ENCODE peak calls at places on chromosome 12, in eight cellular contexts. R is CD4-positive, CD25-positive, alpha-beta regulatory T cell; B is Panc1; N is cardiac muscle cell; O is IMR-90; L is vagina; J is endodermal cell; H is fibroblast of lung. G is an unnamed sample.
A peak's percentile ranks its signal among the peaks of the same experiment; 100 is the strongest.

GRCh38 chr12:88237954-88238353 is 95.8 kb downstream of the TMTC3 start:
- DNase-seq in R (no peak), B (no peak), N (peak; percentile 44), O (peak; percentile 84), L (no peak), J (no peak), H (peak; percentile 66), G (peak; percentile 75)

GRCh38 chr12:95998611-95999300 is 2.6 kb upstream of the HAL start:
- DNase-seq in R (peak; percentile 16), B (peak; percentile 25), N (peak; percentile 74), O (peak; percentile 61), L (peak; percentile 32), J (peak; percentile 83), H (peak; percentile 69), G (peak; percentile 39)

GRCh38 chr12:98653866-98654493 is 8.9 kb downstream of the APAF1 start:
- DNase-seq in R (no peak), B (no peak), N (peak; percentile 81), O (peak; percentile 70), L (no peak), J (no peak), H (peak; percentile 83), G (no peak)

GRCh38 chr12:3107071-3107583 is 29.9 kb downstream of the TSPAN9 start:
- DNase-seq in R (no peak), B (no peak), N (peak; percentile 56), O (peak; percentile 63), L (no peak), J (peak; percentile 83), H (peak; percentile 48), G (peak; percentile 86)

GRCh38 chr12:124179936-124180605 is 114.8 kb upstream of the RFLNA start:
- DNase-seq in R (no peak), B (no peak), N (no peak), O (no peak), L (no peak), J (no peak), H (no peak), G (no peak)

GRCh38 chr12:203074-203461 is 10.9 kb downstream of the SLC6A12 start:
- DNase-seq in R (no peak), B (no peak), N (no peak), O (no peak), L (no peak), J (no peak), H (no peak), G (no peak)

GRCh38 chr12:49345048-49345839 is 1.4 kb upstream of the DNAJC22 start:
- DNase-seq in R (no peak), B (no peak), N (no peak), O (no peak), L (no peak), J (peak; percentile 88), H (no peak), G (no peak)

GRCh38 chr12:116009805-116010204 is 267.7 kb downstream of the MED13L start:
- DNase-seq in R (no peak), B (no peak), N (no peak), O (no peak), L (no peak), J (no peak), H (no peak), G (no peak)

GRCh38 chr12:75725505-75726120 is 214.2 kb upstream of the KRR1 start:
- DNase-seq in R (no peak), B (no peak), N (peak; percentile 47), O (peak; percentile 74), L (no peak), J (no peak), H (no peak), G (peak; percentile 76)

GRCh38 chr12:64903738-64904137 is 79.3 kb downstream of the TBC1D30 start:
- DNase-seq in R (no peak), B (no peak), N (no peak), O (peak; percentile 61), L (no peak), J (no peak), H (no peak), G (no peak)

GRCh38 chr12:7961395-7962188 is 25.6 kb upstream of the SLC2A3 start:
- DNase-seq in R (no peak), B (no peak), N (no peak), O (peak; percentile 88), L (no peak), J (no peak), H (peak; percentile 74), G (no peak)

GRCh38 chr12:43861847-43862150 is 25.9 kb downstream of the TMEM117 start:
- DNase-seq in R (no peak), B (no peak), N (no peak), O (no peak), L (no peak), J (no peak), H (no peak), G (no peak)

GRCh38 chr12:105317453-105317852 is 13.0 kb upstream of the C12orf75 start:
- DNase-seq in R (no peak), B (no peak), N (no peak), O (peak; percentile 84), L (no peak), J (no peak), H (peak; percentile 19), G (peak; percentile 30)

GRCh38 chr12:127179199-127179598 is 1087.8 kb upstream of the TMEM132C start:
- DNase-seq in R (no peak), B (no peak), N (no peak), O (no peak), L (peak; percentile 25), J (no peak), H (no peak), G (no peak)

DNA sequence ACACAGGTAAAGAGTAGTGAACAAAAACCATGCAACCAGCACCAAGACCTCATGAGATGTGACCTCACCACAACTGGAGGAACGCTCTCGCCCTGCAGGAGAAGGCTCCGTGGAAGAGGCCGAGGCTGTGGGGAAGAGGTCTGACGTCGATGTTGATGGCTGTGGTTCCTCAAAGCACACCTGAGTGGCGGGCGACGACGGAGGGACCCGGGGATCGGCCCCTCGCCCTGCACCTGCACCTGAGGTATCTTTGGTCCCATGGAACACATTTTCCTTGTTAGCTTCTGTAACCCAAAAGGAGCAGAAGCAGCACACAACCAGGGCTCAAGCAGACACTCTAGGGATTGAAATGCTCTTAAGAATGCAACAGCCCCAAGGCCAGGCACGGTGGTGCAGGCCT is 17.9 kb downstream of the CHFR start:
- DNase-seq in R (no peak), B (no peak), N (no peak), O (no peak), L (no peak), J (no peak), H (no peak), G (no peak)
- H3K36me3 ChIP-seq in R (peaks cover 59% of the 10 kb centered on the region), B (peaks cover 16% of the 10 kb centered on the region), N (peaks cover 12% of the 10 kb centered on the region), O (peaks cover 62% of the 10 kb centered on the region), L (no peaks in the 10 kb centered on the region), J (peaks cover 59% of the 10 kb centered on the region), H (peaks cover 15% of the 10 kb centered on the region), G (peaks cover 68% of the 10 kb centered on the region)

GRCh38 chr12:53561590-53561953 is 54.3 kb upstream of the NPFF start:
- DNase-seq in R (no peak), B (peak; percentile 85), N (peak; percentile 88), O (peak; percentile 92), L (no peak), J (no peak), H (peak; percentile 88), G (peak; percentile 67)
- H3K4me3 ChIP-seq in R (no peak overlapping the region), B (no peak overlapping the region), N (no peak overlapping the region), O (no peak overlapping the region), L (no peak overlapping the region), J (no peak overlapping the region), H (no peak overlapping the region), G (no peak overlapping the region)

DNA sequence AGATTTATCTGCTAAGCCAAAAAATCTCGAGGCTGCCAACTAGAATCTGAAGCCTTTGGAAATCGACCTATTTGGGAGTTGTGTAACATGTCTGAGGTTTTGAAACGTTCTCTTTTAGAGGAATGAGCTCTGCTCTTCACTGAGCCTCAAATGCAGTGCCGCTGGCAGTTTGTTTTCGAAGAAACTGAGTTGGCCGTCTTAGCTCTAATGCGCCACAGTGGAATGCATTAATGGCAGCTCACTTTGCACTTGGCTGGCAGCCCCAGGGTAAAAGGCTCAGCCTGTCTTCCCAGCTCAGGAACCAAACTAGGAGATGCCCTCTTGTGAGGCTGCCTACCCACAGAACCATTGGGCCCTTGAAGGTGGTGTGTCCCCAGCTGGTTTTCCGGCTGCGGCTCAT is 53.8 kb downstream of the SFSWAP start:
- DNase-seq in R (no peak), B (no peak), N (no peak), O (no peak), L (no peak), J (no peak), H (no peak), G (no peak)
- H3K36me3 ChIP-seq in R (peaks cover 82% of the 10 kb centered on the region), B (peaks cover 11% of the 10 kb centered on the region), N (peaks cover 33% of the 10 kb centered on the region), O (peaks cover 58% of the 10 kb centered on the region), L (no peaks in the 10 kb centered on the region), J (peaks cover 94% of the 10 kb centered on the region), H (peaks cover 18% of the 10 kb centered on the region), G (peaks cover 44% of the 10 kb centered on the region)

GRCh38 chr12:5047094-5047493 is 3.4 kb downstream of the KCNA5 start:
- DNase-seq in R (no peak), B (no peak), N (no peak), O (no peak), L (no peak), J (peak; percentile 76), H (no peak), G (no peak)
- H3K4me3 ChIP-seq in R (no peak overlapping the region), B (no peak overlapping the region), N (no peak overlapping the region), O (no peak overlapping the region), L (no peak overlapping the region), J (no peak overlapping the region), H (no peak overlapping the region), G (no peak overlapping the region)

DNA sequence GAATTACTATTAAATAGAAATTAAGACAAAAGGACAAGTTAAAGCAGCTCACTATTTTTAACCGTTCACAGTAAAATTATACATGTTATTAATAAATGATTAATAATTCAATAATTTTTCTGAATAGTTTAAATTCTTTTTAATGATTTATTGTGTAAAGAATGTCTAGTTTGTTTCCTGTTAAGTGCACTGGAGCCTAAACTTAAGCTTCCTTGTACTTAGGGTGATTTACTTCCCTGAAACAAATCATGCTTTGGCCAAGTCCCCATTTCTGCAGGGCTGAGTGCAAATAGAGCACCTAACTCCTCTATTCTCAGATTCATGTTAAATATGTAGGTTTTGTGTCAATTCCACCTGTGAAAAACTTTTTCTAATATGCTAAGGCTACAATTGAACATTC is 188.9 kb upstream of the PDZRN4 start:
- DNase-seq in R (no peak), B (no peak), N (no peak), O (no peak), L (no peak), J (no peak), H (no peak), G (no peak)
- H3K36me3 ChIP-seq in R (no peaks in the 10 kb centered on the region), B (no peaks in the 10 kb centered on the region), N (no peaks in the 10 kb centered on the region), O (no peaks in the 10 kb centered on the region), L (no peaks in the 10 kb centered on the region), J (no peaks in the 10 kb centered on the region), H (no peaks in the 10 kb centered on the region), G (no peaks in the 10 kb centered on the region)

G was measured in brain microvascular endothelial cell.